ENCODE peak calls at places on chromosomes 5 and 9, in five cellular contexts. Q is G401; R is naive thymus-derived CD8-positive, alpha-beta T cell; G is activated naive CD4-positive, alpha-beta T cell treated with anti-CD3 and anti-CD28 coated beads for 36 hours; J is skeletal muscle cell. F is an unnamed sample.
A peak's percentile ranks its signal among the peaks of the same experiment; 100 is the strongest.

GRCh38 chr5:129345213-129345925 is 114.7 kb upstream of the ADAMTS19 start:
- DNase-seq in Q (no peak), R (no peak), G (no peak), J (no peak), F (no peak)

GRCh38 chr5:123028222-123028621 is 8.3 kb downstream of the PPIC start:
- DNase-seq in Q (no peak), R (no peak), G (no peak), J (no peak), F (no peak)

GRCh38 chr9:130041648-130042405 is 1.2 kb downstream of the FNBP1 start:
- DNase-seq in Q (peak; percentile 62), R (no peak), G (peak; percentile 20), J (no peak), F (peak; percentile 21)

GRCh38 chr9:112793213-112793810 is 42.8 kb downstream of the SNX30 start:
- DNase-seq in Q (no peak), R (peak; percentile 80), G (peak; percentile 93), J (no peak), F (peak; percentile 56)

GRCh38 chr9:18256574-18256973 is 217.4 kb upstream of the ADAMTSL1 start:
- DNase-seq in Q (no peak), R (no peak), G (no peak), J (no peak), F (peak; percentile 72)

GRCh38 chr5:140189977-140190867 is 15.2 kb downstream of the CYSTM1 start:
- DNase-seq in Q (no peak), R (no peak), G (no peak), J (no peak), F (peak; percentile 78)

GRCh38 chr5:59789197-59789596 is 104.3 kb downstream of the PDE4D start:
- DNase-seq in Q (no peak), R (no peak), G (no peak), J (peak; percentile 84), F (no peak)

GRCh38 chr9:130282000-130282700 is 16.6 kb downstream of the HMCN2 start:
- DNase-seq in Q (peak; percentile 64), R (no peak), G (no peak), J (no peak), F (no peak)

GRCh38 chr9:77980622-77981021 is 51.0 kb downstream of the GNAQ start:
- DNase-seq in Q (no peak), R (no peak), G (no peak), J (peak; percentile 36), F (peak; percentile 81)

GRCh38 chr9:94065535-94065961 is 18.7 kb upstream of the PTPDC1 start:
- DNase-seq in Q (peak; percentile 79), R (peak; percentile 71), G (peak; percentile 86), J (peak; percentile 59), F (peak; percentile 89)

GRCh38 chr9:38417003-38417965 is 7.0 kb downstream of the IGFBPL1 start:
- DNase-seq in Q (peak; percentile 9), R (no peak), G (peak; percentile 73), J (no peak), F (no peak)

GRCh38 chr5:81021951-81022687 is 62.0 kb downstream of the RASGRF2 start:
- DNase-seq in Q (no peak), R (no peak), G (no peak), J (no peak), F (no peak)

GRCh38 chr5:117588611-117589010 is 1014.0 kb upstream of the SEMA6A start:
- DNase-seq in Q (no peak), R (no peak), G (no peak), J (no peak), F (no peak)

GRCh38 chr9:83473488-83473971 is 64.7 kb downstream of the FRMD3 start:
- DNase-seq in Q (no peak), R (no peak), G (no peak), J (no peak), F (no peak)

GRCh38 chr9:137960496-137960895 is 82.9 kb downstream of the CACNA1B start:
- DNase-seq in Q (no peak), R (no peak), G (peak; percentile 3), J (no peak), F (no peak)

GRCh38 chr5:87393331-87393730 is 19.4 kb downstream of the CCNH start:
- DNase-seq in Q (no peak), R (no peak), G (no peak), J (peak; percentile 43), F (peak; percentile 87)

GRCh38 chr5:37860206-37860605 is 20.4 kb upstream of the GDNF start:
- DNase-seq in Q (no peak), R (no peak), G (no peak), J (no peak), F (no peak)

GRCh38 chr9:37550781-37551180 is 25.4 kb downstream of the FBXO10 start:
- DNase-seq in Q (no peak), R (no peak), G (no peak), J (peak; percentile 34), F (peak; percentile 74)

GRCh38 chr5:95251185-95251584 is 33.7 kb downstream of the MCTP1 start:
- DNase-seq in Q (no peak), R (no peak), G (no peak), J (no peak), F (no peak)

GRCh38 chr9:114269023-114269422 is 53.9 kb upstream of the ORM1 start:
- DNase-seq in Q (no peak), R (no peak), G (no peak), J (no peak), F (no peak)

GRCh38 chr9:101601904-101602765 is 7.4 kb upstream of the PPP3R2 start:
- DNase-seq in Q (peak; percentile 72), R (peak; percentile 38), G (peak; percentile 19), J (no peak), F (peak; percentile 51)

GRCh38 chr5:147639303-147639702 is 129.4 kb upstream of the DPYSL3 start:
- DNase-seq in Q (no peak), R (no peak), G (no peak), J (no peak), F (no peak)

GRCh38 chr5:1511037-1511436 is 12.7 kb downstream of the LPCAT1 start:
- DNase-seq in Q (no peak), R (no peak), G (peak; percentile 3), J (no peak), F (no peak)

GRCh38 chr5:93072831-93073459 is 508.1 kb downstream of the NR2F1-AS1 start:
- DNase-seq in Q (no peak), R (no peak), G (no peak), J (no peak), F (peak; percentile 67)

GRCh38 chr9:97740848-97741821 is 44.0 kb upstream of the XPA start:
- DNase-seq in Q (peak; percentile 6), R (peak; percentile 32), G (peak; percentile 73), J (peak; percentile 7), F (peak; percentile 62)

GRCh38 chr5:113770648-113771047 is 257.2 kb downstream of the YTHDC2 start:
- DNase-seq in Q (no peak), R (no peak), G (no peak), J (no peak), F (no peak)

GRCh38 chr9:131476777-131477345 is 25.9 kb upstream of the POMT1 start:
- DNase-seq in Q (peak; percentile 45), R (no peak), G (no peak), J (no peak), F (no peak)

GRCh38 chr5:132025403-132025971 is 14.0 kb upstream of the ACSL6 start:
- DNase-seq in Q (no peak), R (no peak), G (no peak), J (no peak), F (no peak)

GRCh38 chr9:86112057-86112456 is 12.7 kb upstream of the GOLM1 start:
- DNase-seq in Q (no peak), R (no peak), G (no peak), J (no peak), F (no peak)

GRCh38 chr9:83479765-83480164 is 58.4 kb downstream of the FRMD3 start:
- DNase-seq in Q (no peak), R (no peak), G (no peak), J (no peak), F (no peak)